ENCODE peak calls at places on chromosomes 2 and 18, in six cellular contexts. O, T, B, S, I and N are unnamed samples.

GRCh38 chr2:43068730-43069517 is 157.5 kb downstream of the ZFP36L2 start:
- DNase-seq in I (no peak), B (no peak), O (no peak), T (peak; percentile 41), S (no peak), N (no peak)

GRCh38 chr2:33494155-33494779 is 17.8 kb downstream of the RASGRP3 start:
- DNase-seq in S (no peak), B (no peak), I (no peak), T (no peak), O (no peak), N (no peak)

GRCh38 chr18:73240899-73241298 is 373.1 kb upstream of the NETO1 start:
- DNase-seq in I (no peak), S (no peak), T (no peak), O (no peak), B (no peak), N (no peak)

GRCh38 chr2:220178991-220179695 is 551.7 kb downstream of the SLC4A3 start:
- DNase-seq in I (no peak), O (no peak), B (no peak), T (no peak), S (no peak), N (peak; percentile 82)

GRCh38 chr2:30334738-30335426 is 103.5 kb downstream of the LBH start:
- DNase-seq in S (no peak), B (no peak), T (peak; percentile 42), I (no peak), O (no peak), N (no peak)

GRCh38 chr2:219057709-219058540 is 2.8 kb downstream of the IHH start:
- DNase-seq in S (peak; percentile 62), I (peak; percentile 53), B (peak; percentile 73), O (peak; percentile 26), T (peak; percentile 86), N (peak; percentile 47)

GRCh38 chr2:54262015-54262765 is 6.2 kb upstream of the TSPYL6 start:
- DNase-seq in S (peak; percentile 72), T (peak; percentile 67), O (no peak), I (no peak), B (no peak), N (no peak)

GRCh38 chr2:225190987-225191386 is 148.7 kb upstream of the DOCK10 start:
- DNase-seq in T (no peak), I (no peak), B (no peak), O (no peak), S (no peak), N (no peak)

GRCh38 chr2:85265304-85265703 is 62.5 kb downstream of the TGOLN2 start:
- DNase-seq in S (no peak), T (no peak), I (no peak), B (no peak), O (no peak), N (no peak)

GRCh38 chr2:197846120-197846519 is 41.7 kb downstream of the PLCL1 start:
- DNase-seq in O (no peak), T (no peak), S (no peak), B (no peak), I (no peak), N (no peak)

GRCh38 chr2:38066415-38066814 is 9.5 kb downstream of the CYP1B1 start:
- DNase-seq in B (no peak), S (no peak), O (no peak), T (no peak), I (no peak), N (no peak)

GRCh38 chr18:3005462-3005861 is 7.5 kb downstream of the LPIN2 start:
- DNase-seq in O (no peak), S (no peak), I (no peak), B (no peak), T (no peak), N (no peak)

GRCh38 chr18:35289293-35290069 is 548 bp downstream of the ZSCAN30 start:
- DNase-seq in T (peak; percentile 30), S (peak; percentile 4), B (peak; percentile 44), I (no peak), O (no peak), N (peak; percentile 2)

GRCh38 chr2:222423632-222424280 is 587 bp upstream of the SGPP2 start:
- DNase-seq in B (no peak), O (no peak), I (no peak), S (no peak), T (no peak), N (no peak)

GRCh38 chr2:20677301-20678176 is 10.6 kb downstream of the GDF7 start:
- DNase-seq in O (no peak), T (no peak), B (no peak), I (no peak), S (no peak), N (peak; percentile 79)

GRCh38 chr18:47901624-47902362 is 28.7 kb downstream of the SMAD2 start:
- DNase-seq in S (no peak), B (no peak), O (no peak), T (no peak), I (no peak), N (no peak)

GRCh38 chr2:128374001-128374710 is 55.5 kb upstream of the HS6ST1 start:
- DNase-seq in T (no peak), S (peak; percentile 32), I (no peak), B (no peak), O (no peak), N (peak; percentile 84)

GRCh38 chr2:2127474-2127873 is 203.6 kb downstream of the MYT1L start:
- DNase-seq in O (no peak), S (no peak), B (no peak), T (no peak), I (no peak), N (no peak)

GRCh38 chr18:31042068-31042390 is 513 bp downstream of the DSC3 start:
- DNase-seq in T (no peak), O (no peak), I (no peak), B (no peak), S (no peak), N (no peak)

GRCh38 chr2:28716265-28716865 is 35.3 kb upstream of the PPP1CB start:
- DNase-seq in B (no peak), T (peak; percentile 67), O (peak; percentile 64), I (no peak), S (peak; percentile 47), N (no peak)

GRCh38 chr2:234491897-234492296 is 5.0 kb downstream of the ARL4C start:
- DNase-seq in T (no peak), I (no peak), O (no peak), S (no peak), B (no peak), N (no peak)

GRCh38 chr2:205834776-205835175 is 152.5 kb downstream of the NRP2 start:
- DNase-seq in O (no peak), B (no peak), S (no peak), I (no peak), T (no peak), N (no peak)

GRCh38 chr2:176584333-176584732 is 315.1 kb downstream of the MTX2 start:
- DNase-seq in T (no peak), I (no peak), B (no peak), O (no peak), S (no peak), N (no peak)

GRCh38 chr18:3323900-3324299 is 62.0 kb downstream of the MYL12B start:
- DNase-seq in O (no peak), I (no peak), S (no peak), B (peak; percentile 46), T (no peak), N (no peak)

GRCh38 chr2:241084856-241085444 is 17.1 kb downstream of the MTERF4 start:
- DNase-seq in T (no peak), S (no peak), O (no peak), B (no peak), I (no peak), N (no peak)
- TF ChIP-seq JUND in T (no peak), S (no peak), O (no peak), B (no peak), I (no peak), N (no peak)

DNA sequence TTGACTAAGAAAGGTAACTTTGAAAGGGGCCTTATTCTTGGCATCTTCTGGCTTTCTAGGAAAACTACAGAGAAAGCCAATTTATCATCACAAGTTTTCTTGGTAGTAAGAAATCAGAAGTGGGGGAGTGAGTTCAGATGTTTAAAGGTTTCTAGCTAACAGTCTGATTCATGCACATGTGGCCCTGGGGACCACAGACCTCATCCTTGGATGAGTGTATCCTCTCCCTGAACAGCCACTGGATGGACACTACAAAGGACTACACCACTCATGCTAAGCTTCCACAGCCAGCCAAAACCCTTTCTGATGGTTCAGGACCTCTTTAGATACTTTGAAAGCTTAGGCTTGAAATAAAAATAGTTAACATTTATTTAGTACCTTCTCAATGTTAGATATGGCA is 218.3 kb upstream of the STK17B start:
- DNase-seq in S (no peak), B (no peak), T (no peak), I (no peak), O (no peak), N (no peak)
- TF ChIP-seq JUND in S (no peak), B (no peak), T (no peak), I (no peak), O (no peak), N (no peak)

DNA sequence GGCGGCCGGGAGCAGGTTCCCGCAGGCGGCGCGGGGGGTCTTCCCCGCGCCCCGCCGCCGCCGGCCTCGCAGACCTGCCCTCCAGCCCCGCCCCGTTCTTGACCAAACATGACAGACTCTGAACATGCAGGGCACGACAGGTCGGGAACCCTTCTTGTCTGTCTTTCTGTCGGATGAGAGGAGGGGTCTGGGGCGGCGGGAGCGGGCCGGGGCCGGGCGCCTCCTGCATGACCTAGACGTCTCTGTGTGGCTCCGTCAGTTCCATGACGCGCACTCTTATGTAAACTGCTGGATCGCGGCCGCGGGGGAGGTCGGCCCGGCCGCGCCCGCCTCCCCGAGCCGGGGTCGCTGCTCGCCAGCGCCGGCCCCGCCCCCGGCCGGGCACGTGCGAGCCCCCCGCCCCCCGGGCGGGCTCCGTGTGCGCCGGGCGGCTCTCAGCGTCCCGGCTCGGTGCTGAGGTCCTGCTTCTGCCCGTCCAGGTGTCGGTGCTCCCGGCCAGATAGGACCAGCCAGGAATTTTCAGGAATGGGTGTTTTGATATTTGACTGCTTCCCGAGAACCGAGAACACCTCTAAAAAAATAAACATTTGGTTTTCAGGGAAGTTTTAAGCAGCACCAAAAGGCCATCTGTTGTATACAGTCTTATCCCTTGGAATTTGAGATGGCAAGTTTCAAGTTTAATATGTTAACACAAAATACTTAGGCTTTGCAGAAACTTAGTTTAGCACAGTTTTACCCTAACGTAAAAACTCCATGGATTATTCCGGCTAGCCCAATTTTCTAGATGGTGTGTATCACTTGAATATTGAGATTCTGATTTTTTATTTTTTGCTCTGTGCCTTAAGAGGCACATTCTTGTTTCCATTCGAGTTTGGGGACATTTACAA is 733 bp downstream of the ZC3H6 start:
- DNase-seq in I (peak; percentile 57), T (peak; percentile 94), O (peak; percentile 60), B (peak; percentile 87), S (peak; percentile 94), N (peak; percentile 35)
- TF ChIP-seq JUND in I (no peak), T (no peak), O (no peak), B (peak; percentile 15), S (no peak), N (no peak)

GRCh38 chr2:26609133-26609532 is 32.0 kb downstream of the CIB4 start:
- DNase-seq in S (no peak), T (no peak), B (no peak), O (no peak), I (no peak), N (no peak)

GRCh38 chr2:26607698-26608097 is 33.5 kb downstream of the CIB4 start:
- DNase-seq in I (no peak), T (no peak), S (no peak), O (no peak), B (no peak), N (no peak)

GRCh38 chr2:26608557-26608956 is 32.6 kb downstream of the CIB4 start:
- DNase-seq in B (no peak), S (no peak), T (no peak), O (no peak), I (no peak), N (no peak)

GRCh38 chr2:26610504-26611335 is 30.4 kb downstream of the CIB4 start:
- DNase-seq in I (no peak), O (no peak), B (no peak), T (no peak), S (peak; percentile 36), N (no peak)

GRCh38 chr2:26609839-26610277 is 31.3 kb downstream of the CIB4 start:
- DNase-seq in B (no peak), S (no peak), O (no peak), T (no peak), I (no peak), N (no peak)
- TF ChIP-seq JUND in B (no peak), S (no peak), O (no peak), T (no peak), I (no peak), N (no peak)